ENCODE peak calls at places on chromosomes 1 and 21, in five cellular contexts. F, N, B, W and D are unnamed samples.

GRCh38 chr1:20640183-20640597 is 6.9 kb downstream of the PINK1 start:
- DNase-seq in F (peak; percentile 61), N (peak; percentile 30), B (peak; percentile 61), W (peak; percentile 77), D (peak; percentile 66)

GRCh38 chr1:109241344-109241743 is 8.0 kb upstream of the CELSR2 start:
- DNase-seq in F (no peak), N (no peak), B (no peak), W (no peak), D (no peak)

GRCh38 chr1:185556551-185556950 is 177.6 kb upstream of the HMCN1 start:
- DNase-seq in F (no peak), N (no peak), B (no peak), W (peak; percentile 12), D (no peak)

GRCh38 chr1:35120458-35121133 is 41.4 kb downstream of the ZMYM1 start:
- DNase-seq in F (no peak), N (no peak), B (peak; percentile 11), W (peak; percentile 53), D (peak; percentile 70)

GRCh38 chr1:24748191-24749121 is 3.2 kb downstream of the CLIC4 start:
- DNase-seq in F (no peak), N (no peak), B (no peak), W (no peak), D (no peak)

GRCh38 chr1:157437301-157437700 is 115.0 kb downstream of the FCRL5 start:
- DNase-seq in F (no peak), N (no peak), B (no peak), W (no peak), D (no peak)

GRCh38 chr21:35326677-35327076 is 277.6 kb upstream of the RUNX1 start:
- DNase-seq in F (no peak), N (no peak), B (no peak), W (peak; percentile 53), D (no peak)

GRCh38 chr1:234610061-234610581 is at the start of gene IRF2BP2:
- DNase-seq in F (peak; percentile 82), N (peak; percentile 61), B (peak; percentile 74), W (peak; percentile 96), D (peak; percentile 86)

GRCh38 chr1:86739901-86740507 is 35.6 kb downstream of the SH3GLB1 start:
- DNase-seq in F (no peak), N (no peak), B (no peak), W (no peak), D (no peak)

GRCh38 chr1:224203243-224204016 is 20.4 kb downstream of the DEGS1 start:
- DNase-seq in F (peak; percentile 39), N (no peak), B (no peak), W (peak; percentile 62), D (no peak)

GRCh38 chr1:208475951-208476824 is 232.0 kb upstream of the PLXNA2 start:
- DNase-seq in F (peak; percentile 45), N (peak; percentile 18), B (no peak), W (no peak), D (no peak)

GRCh38 chr1:37055631-37056030 is 21.3 kb upstream of the GRIK3 start:
- DNase-seq in F (no peak), N (no peak), B (no peak), W (no peak), D (no peak)

GRCh38 chr21:15495965-15496364 is 233.8 kb upstream of the USP25 start:
- DNase-seq in F (no peak), N (no peak), B (no peak), W (no peak), D (no peak)

GRCh38 chr1:212467843-212468482 is 35.2 kb downstream of the NENF start:
- DNase-seq in F (no peak), N (no peak), B (no peak), W (peak; percentile 26), D (peak; percentile 42)

GRCh38 chr1:54984126-54984842 is 3.9 kb downstream of the TMEM61 start:
- DNase-seq in F (peak; percentile 53), N (no peak), B (no peak), W (no peak), D (no peak)

GRCh38 chr1:201252833-201253810 is 30.2 kb upstream of the PKP1 start:
- DNase-seq in F (no peak), N (no peak), B (no peak), W (no peak), D (no peak)

GRCh38 chr1:219577331-219577730 is 35.6 kb downstream of the ZC3H11B start:
- DNase-seq in F (no peak), N (peak; percentile 76), B (no peak), W (no peak), D (no peak)

GRCh38 chr1:5971471-5972197 is 20.6 kb downstream of the NPHP4 start:
- DNase-seq in F (no peak), N (no peak), B (no peak), W (no peak), D (peak; percentile 60)

GRCh38 chr1:101257500-101258325 is 20.9 kb downstream of the S1PR1 start:
- DNase-seq in F (no peak), N (no peak), B (peak; percentile 30), W (no peak), D (no peak)

GRCh38 chr1:192115000-192115399 is 43.3 kb upstream of the RGS18 start:
- DNase-seq in F (no peak), N (no peak), B (no peak), W (no peak), D (no peak)

GRCh38 chr1:42484382-42484781 is 21.3 kb downstream of the CCDC30 start:
- DNase-seq in F (no peak), N (no peak), B (no peak), W (peak; percentile 73), D (no peak)

GRCh38 chr21:46377789-46378188 is 53.8 kb downstream of the PCNT start:
- DNase-seq in F (no peak), N (no peak), B (no peak), W (no peak), D (no peak)

GRCh38 chr1:31752258-31752657 is 11.9 kb downstream of the ADGRB2 start:
- DNase-seq in F (no peak), N (no peak), B (no peak), W (no peak), D (no peak)

GRCh38 chr21:43880111-43880985 is 15.3 kb downstream of the AGPAT3 start:
- DNase-seq in F (no peak), N (no peak), B (no peak), W (peak; percentile 45), D (peak; percentile 54)

GRCh38 chr1:200907611-200908097 is 13.0 kb downstream of the INAVA start:
- DNase-seq in F (no peak), N (no peak), B (no peak), W (no peak), D (no peak)